ENCODE peak calls at places on chromosomes 6 and 20, in ten cellular contexts. A is psoas muscle, S is pancreas, O is endodermal cell, V is SK-N-SH, I is GM06990, F is right lobe of liver, T is foreskin fibroblast, E is AG10803, K is hepatocyte. D is an unnamed sample.

GRCh38 chr6:6870914-6871313 is 236.8 kb upstream of the RREB1 start:
- DNase-seq in E (no peak), V (no peak), K (no peak), T (no peak), S (no peak), A (no peak), O (no peak), I (no peak), F (no peak), D (no peak)

GRCh38 chr20:64146301-64146935 is 17.8 kb upstream of the MYT1 start:
- DNase-seq in K (no peak), I (no peak), A (no peak), V (peak; percentile 85), O (no peak), E (no peak), S (no peak), F (no peak), T (no peak), D (no peak)

GRCh38 chr20:17562804-17563305 is 7.0 kb upstream of the DSTN start:
- DNase-seq in K (no peak), S (no peak), I (no peak), V (no peak), E (peak; percentile 97), F (no peak), O (no peak), A (no peak), T (peak; percentile 79), D (no peak)

GRCh38 chr6:79597155-79597554 is 34.0 kb upstream of the SH3BGRL2 start:
- DNase-seq in A (no peak), I (no peak), E (no peak), V (no peak), O (no peak), F (no peak), S (no peak), T (no peak), K (no peak), D (no peak)

GRCh38 chr6:35596448-35597442 is 84.0 kb upstream of the TULP1 start:
- DNase-seq in E (peak; percentile 81), S (no peak), I (no peak), V (no peak), T (peak; percentile 87), A (no peak), F (no peak), O (no peak), K (peak; percentile 50), D (peak; percentile 78)

GRCh38 chr20:50369225-50370035 is 140.8 kb upstream of the PTPN1 start:
- DNase-seq in S (peak; percentile 98), K (peak; percentile 77), T (no peak), I (no peak), E (no peak), A (no peak), O (no peak), V (no peak), F (peak; percentile 76), D (no peak)

GRCh38 chr6:4017847-4018193 is 61.1 kb downstream of the FAM217A start:
- DNase-seq in I (no peak), E (peak; percentile 31), T (peak; percentile 35), V (peak; percentile 58), A (no peak), O (no peak), S (no peak), F (no peak), K (peak; percentile 30), D (no peak)

GRCh38 chr20:59933296-59933848 is at the start of gene SYCP2:
- DNase-seq in S (peak; percentile 68), K (peak; percentile 7), A (peak; percentile 57), V (peak; percentile 95), E (peak; percentile 36), T (peak; percentile 70), I (peak; percentile 47), F (peak; percentile 56), O (no peak), D (no peak)

GRCh38 chr6:164068533-164068932 is 654.0 kb downstream of the QKI start:
- DNase-seq in O (no peak), T (no peak), I (no peak), E (no peak), K (no peak), S (no peak), V (no peak), A (no peak), F (no peak), D (no peak)

DNA sequence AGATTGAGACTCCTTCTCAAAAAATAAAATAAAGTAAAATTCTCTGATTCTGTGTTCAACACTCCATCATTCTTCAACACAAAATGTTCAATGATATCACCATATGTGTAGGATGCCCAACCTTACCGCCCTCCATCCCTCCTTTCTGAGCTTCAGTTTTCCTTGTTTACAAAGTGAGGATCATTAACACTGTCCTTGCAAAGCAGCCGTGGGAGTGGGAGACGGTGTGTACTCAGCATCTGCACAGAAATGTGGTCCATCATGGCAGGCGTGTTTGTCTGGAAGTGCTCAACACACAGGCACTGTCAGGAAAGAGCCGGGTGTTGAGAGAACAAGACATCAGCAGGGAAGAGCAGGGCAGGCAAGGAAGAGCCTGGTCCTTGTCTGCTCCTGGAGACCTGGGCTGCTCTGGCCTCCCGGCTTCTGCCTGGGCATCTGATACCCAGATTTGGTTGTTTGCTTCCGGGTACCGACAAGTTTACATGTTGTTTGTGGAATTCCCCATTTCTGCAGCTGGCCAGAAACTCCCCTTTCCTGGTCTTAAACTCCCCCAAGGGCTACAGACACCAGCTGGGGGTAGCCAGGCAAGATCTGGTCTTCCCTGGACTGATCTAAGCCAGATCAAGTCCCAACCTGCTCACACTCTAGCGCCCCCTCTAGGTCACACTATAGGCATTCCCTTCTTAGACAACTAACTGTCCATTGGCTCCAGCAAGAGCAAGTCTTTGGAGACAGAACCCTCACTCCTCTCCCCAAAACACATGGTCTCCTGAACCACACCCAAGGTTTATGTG is 26.7 kb upstream of the TTPAL start:
- DNase-seq in F (peak; percentile 51), V (peak; percentile 30), T (no peak), I (peak; percentile 20), K (no peak), E (no peak), A (no peak), O (peak; percentile 88), S (no peak), D (no peak)
- TF ChIP-seq CTCF in F (peak; percentile 71), V (peak; percentile 49), T (peak; percentile 22), I (peak; percentile 60), K (peak; percentile 25), E (peak; percentile 16), A (no peak), O (peak; percentile 85), S (no peak), D (no peak)

GRCh38 chr6:81568973-81569372 is 183.5 kb downstream of the TENT5A start:
- DNase-seq in A (no peak), O (no peak), F (no peak), S (no peak), T (no peak), V (no peak), I (no peak), E (no peak), K (no peak), D (no peak)

GRCh38 chr6:81565071-81565470 is 187.4 kb downstream of the TENT5A start:
- DNase-seq in K (no peak), F (no peak), I (no peak), A (no peak), S (no peak), T (peak; percentile 19), E (peak; percentile 34), V (no peak), O (no peak), D (no peak)

GRCh38 chr6:81572020-81572419 is 180.5 kb downstream of the TENT5A start:
- DNase-seq in K (peak; percentile 26), V (no peak), S (no peak), T (peak; percentile 30), F (no peak), E (peak; percentile 7), I (no peak), A (no peak), O (no peak), D (no peak)

GRCh38 chr6:81575446-81575845 is 177.0 kb downstream of the TENT5A start:
- DNase-seq in K (no peak), F (no peak), V (no peak), A (no peak), E (peak; percentile 69), S (no peak), I (no peak), T (no peak), O (no peak), D (no peak)

GRCh38 chr6:81570673-81571072 is 181.8 kb downstream of the TENT5A start:
- DNase-seq in F (no peak), T (no peak), A (no peak), S (no peak), I (no peak), O (no peak), K (no peak), V (no peak), E (no peak), D (no peak)
- H3K4me3 ChIP-seq in F (no peak overlapping the region), T (no peak overlapping the region), A (no peak overlapping the region), S (no peak overlapping the region), I (no peak overlapping the region), O (no peak overlapping the region), K (no peak overlapping the region), V (no peak overlapping the region), E (no peak overlapping the region), D (no peak overlapping the region)

GRCh38 chr6:1719922-1720321 is 110.2 kb downstream of the FOXC1 start:
- DNase-seq in V (no peak), O (no peak), K (no peak), I (no peak), T (no peak), S (no peak), F (no peak), A (no peak), E (no peak), D (no peak)
- TF ChIP-seq CTCF in V (no peak), O (no peak), K (no peak), I (no peak), T (no peak), S (no peak), F (no peak), A (no peak), E (no peak), D (no peak)

GRCh38 chr20:2693996-2694471 is 1.5 kb downstream of the EBF4 start:
- DNase-seq in F (no peak), A (no peak), E (no peak), T (no peak), I (no peak), V (peak; percentile 73), K (no peak), S (no peak), O (no peak), D (no peak)
- H3K4me3 ChIP-seq in F (no peak overlapping the region), A (peak overlapping the region; percentile 52), E (no peak overlapping the region), T (no peak overlapping the region), I (no peak overlapping the region), V (peak overlapping the region; percentile 54), K (no peak overlapping the region), S (peak overlapping the region; percentile 43), O (no peak overlapping the region), D (no peak overlapping the region)